ENCODE peak calls at places on chromosomes 16 and 17, in four cellular contexts. One of them, this sample, is unnamed.

GRCh38 chr17:46063239-46063638 is 64.2 kb downstream of the STH start:
- DNase-seq in cardiac muscle cell: peak
- DNase-seq in MM.1S: no peak
- DNase-seq in bronchial epithelial cell: peak
- DNase-seq in this sample: no peak

GRCh38 chr17:8176197-8176940 is at the start of gene TMEM107:
- DNase-seq in cardiac muscle cell: peak
- DNase-seq in MM.1S: peak
- DNase-seq in bronchial epithelial cell: peak
- DNase-seq in this sample: peak

GRCh38 chr16:27127293-27127692 is 60.6 kb downstream of the C16orf82 start:
- DNase-seq in cardiac muscle cell: no peak
- DNase-seq in MM.1S: no peak
- DNase-seq in bronchial epithelial cell: peak
- DNase-seq in this sample: no peak

GRCh38 chr17:47621293-47622178 is 28.2 kb upstream of the KPNB1 start:
- DNase-seq in cardiac muscle cell: peak
- DNase-seq in MM.1S: no peak
- DNase-seq in bronchial epithelial cell: peak
- DNase-seq in this sample: no peak

GRCh38 chr17:45965741-45966140 is 33.3 kb upstream of the STH start:
- DNase-seq in cardiac muscle cell: no peak
- DNase-seq in MM.1S: no peak
- DNase-seq in bronchial epithelial cell: no peak
- DNase-seq in this sample: no peak

GRCh38 chr17:17902877-17903276 is 66.1 kb upstream of the SREBF1 start:
- DNase-seq in cardiac muscle cell: no peak
- DNase-seq in MM.1S: no peak
- DNase-seq in bronchial epithelial cell: no peak
- DNase-seq in this sample: no peak

GRCh38 chr17:48068491-48068961 is 20.4 kb downstream of the NFE2L1 start:
- DNase-seq in cardiac muscle cell: no peak
- DNase-seq in MM.1S: no peak
- DNase-seq in bronchial epithelial cell: no peak
- DNase-seq in this sample: no peak

GRCh38 chr17:59498421-59499307 is 66.7 kb upstream of the DHX40 start:
- DNase-seq in cardiac muscle cell: no peak
- DNase-seq in MM.1S: no peak
- DNase-seq in bronchial epithelial cell: no peak
- DNase-seq in this sample: no peak

GRCh38 chr17:74547736-74548135 is 1.8 kb upstream of the CD300C start:
- DNase-seq in cardiac muscle cell: no peak
- DNase-seq in MM.1S: no peak
- DNase-seq in bronchial epithelial cell: no peak
- DNase-seq in this sample: no peak

GRCh38 chr17:1290676-1291075 is 11.2 kb downstream of the TRARG1 start:
- DNase-seq in cardiac muscle cell: no peak
- DNase-seq in MM.1S: no peak
- DNase-seq in bronchial epithelial cell: no peak
- DNase-seq in this sample: no peak

GRCh38 chr17:66715745-66716156 is 119.2 kb upstream of the CACNG5 start:
- DNase-seq in cardiac muscle cell: peak
- DNase-seq in MM.1S: peak
- DNase-seq in bronchial epithelial cell: peak
- DNase-seq in this sample: no peak

GRCh38 chr17:50042211-50042610 is 13.7 kb upstream of the ITGA3 start:
- DNase-seq in cardiac muscle cell: no peak
- DNase-seq in MM.1S: no peak
- DNase-seq in bronchial epithelial cell: no peak
- DNase-seq in this sample: no peak

DNA sequence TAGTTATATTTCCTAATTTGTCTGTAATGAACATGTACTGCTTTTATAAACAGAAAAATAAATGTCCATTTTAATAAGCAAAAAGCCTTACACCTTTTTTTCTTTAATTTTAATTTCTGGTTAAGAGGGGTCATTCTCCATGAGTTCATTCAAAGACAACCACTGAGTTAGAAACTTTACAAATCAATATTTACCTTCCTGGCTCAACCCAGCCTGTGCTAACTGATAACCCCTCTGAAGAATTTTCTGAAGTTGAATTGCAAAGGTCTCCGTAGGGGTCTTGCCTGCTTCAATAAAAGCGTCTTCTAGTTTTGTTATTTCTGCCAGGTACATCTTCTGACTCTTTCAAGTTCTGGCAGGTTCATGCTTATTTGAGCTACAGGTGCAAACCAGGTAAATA is 440.4 kb upstream of the SALL1 start:
- DNase-seq in cardiac muscle cell: no peak
- DNase-seq in MM.1S: no peak
- DNase-seq in bronchial epithelial cell: no peak
- DNase-seq in this sample: no peak
- TF ChIP-seq CTCF in cardiac muscle cell: no peak
- TF ChIP-seq CTCF in MM.1S: no peak
- TF ChIP-seq CTCF in bronchial epithelial cell: no peak
- TF ChIP-seq CTCF in this sample: no peak

GRCh38 chr16:24836836-24837235 is 8.9 kb upstream of the SLC5A11 start:
- DNase-seq in cardiac muscle cell: no peak
- DNase-seq in MM.1S: no peak
- DNase-seq in bronchial epithelial cell: no peak
- DNase-seq in this sample: no peak

GRCh38 chr16:24833352-24833751 is 12.4 kb upstream of the SLC5A11 start:
- DNase-seq in cardiac muscle cell: no peak
- DNase-seq in MM.1S: no peak
- DNase-seq in bronchial epithelial cell: no peak
- DNase-seq in this sample: no peak

GRCh38 chr16:24838554-24839266 is 7.1 kb upstream of the SLC5A11 start:
- DNase-seq in cardiac muscle cell: peak
- DNase-seq in MM.1S: no peak
- DNase-seq in bronchial epithelial cell: peak
- DNase-seq in this sample: no peak

GRCh38 chr16:24837969-24838368 is 7.8 kb upstream of the SLC5A11 start:
- DNase-seq in cardiac muscle cell: no peak
- DNase-seq in MM.1S: no peak
- DNase-seq in bronchial epithelial cell: no peak
- DNase-seq in this sample: no peak

GRCh38 chr16:24834459-24835335 is 11.1 kb upstream of the SLC5A11 start:
- DNase-seq in cardiac muscle cell: peak
- DNase-seq in MM.1S: peak
- DNase-seq in bronchial epithelial cell: peak
- DNase-seq in this sample: no peak
- TF ChIP-seq CTCF in cardiac muscle cell: peak
- TF ChIP-seq CTCF in MM.1S: peak
- TF ChIP-seq CTCF in bronchial epithelial cell: peak
- TF ChIP-seq CTCF in this sample: peak

GRCh38 chr17:29567362-29568330 is 809 bp upstream of the ABHD15 start:
- DNase-seq in cardiac muscle cell: peak
- DNase-seq in MM.1S: peak
- DNase-seq in bronchial epithelial cell: no peak
- DNase-seq in this sample: peak
- TF ChIP-seq CTCF in cardiac muscle cell: peak
- TF ChIP-seq CTCF in MM.1S: peak
- TF ChIP-seq CTCF in bronchial epithelial cell: peak
- TF ChIP-seq CTCF in this sample: peak

DNA sequence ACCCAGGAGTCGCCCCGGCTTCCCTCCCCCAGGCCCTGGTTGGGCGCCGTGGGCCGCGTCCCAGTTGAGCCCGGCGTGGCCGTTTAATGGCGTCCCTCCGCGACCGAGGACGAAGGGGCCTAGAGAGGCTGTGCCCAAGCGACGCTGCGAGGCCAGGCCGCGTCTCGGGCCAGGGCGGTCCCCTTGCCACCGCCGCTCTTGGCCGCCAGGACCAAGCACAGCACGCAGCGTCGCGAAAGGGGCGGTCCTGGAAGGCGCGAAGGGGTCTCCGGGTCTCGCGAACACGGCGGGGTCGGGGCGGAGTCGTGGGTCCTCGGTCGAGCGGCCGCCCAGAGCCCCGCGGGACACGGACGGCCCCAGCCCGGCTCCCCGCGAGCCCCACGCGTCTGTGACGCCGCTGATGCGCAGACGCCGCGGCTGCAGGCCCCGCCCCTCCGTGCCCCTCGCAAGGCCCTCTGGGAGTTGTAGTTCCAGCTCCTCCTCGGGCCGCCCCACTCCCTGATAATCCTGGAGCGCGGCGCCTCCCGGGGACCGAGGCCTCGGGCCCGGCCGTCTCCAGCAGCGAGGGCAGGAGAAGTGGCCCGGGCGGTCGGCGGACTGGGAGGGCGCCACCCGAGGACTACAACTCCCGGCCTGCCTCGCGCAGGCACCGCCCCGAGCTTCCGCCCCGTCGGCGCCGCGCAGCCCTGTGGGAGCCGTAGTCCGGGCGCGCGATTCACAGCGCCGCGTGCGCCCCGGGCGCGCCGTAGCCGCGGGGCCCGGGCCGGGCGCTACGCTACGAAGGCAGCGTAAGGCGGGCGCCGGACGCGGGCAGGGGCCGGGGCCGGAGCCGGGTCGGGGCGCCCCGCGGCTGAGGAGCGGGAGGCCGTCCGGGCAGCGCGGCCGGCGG is at the start of gene CAPN15:
- DNase-seq in cardiac muscle cell: peak
- DNase-seq in MM.1S: peak
- DNase-seq in bronchial epithelial cell: peak
- DNase-seq in this sample: peak
- TF ChIP-seq CTCF in cardiac muscle cell: no peak
- TF ChIP-seq CTCF in MM.1S: no peak
- TF ChIP-seq CTCF in bronchial epithelial cell: peak
- TF ChIP-seq CTCF in this sample: peak

This sample was measured in neural crest cell.